ENCODE peak calls at places on chromosomes 6 and 20, in nine cellular contexts. O is cardiac fibroblast, S is GM12864, R is foreskin fibroblast, X is dorsolateral prefrontal cortex, G is GM06990, Q is fibroblast of lung, T is heart right ventricle, F is thoracic aorta. I is an unnamed sample.
A peak's percentile ranks its signal among the peaks of the same experiment; 100 is the strongest.

GRCh38 chr6:149098700-149099276 is 218.7 kb upstream of the TAB2 start:
- DNase-seq in O (no peak), S (no peak), R (no peak), X (no peak), G (no peak), Q (no peak), T (no peak), F (no peak), I (no peak)

GRCh38 chr20:62819494-62820174 is 2.8 kb downstream of the COL9A3 start:
- DNase-seq in O (peak; percentile 63), S (no peak), R (peak; percentile 86), X (no peak), G (no peak), Q (peak; percentile 36), T (no peak), F (no peak), I (peak; percentile 56)

GRCh38 chr20:36314734-36315544 is 8.8 kb downstream of the DLGAP4 start:
- DNase-seq in O (no peak), S (no peak), R (no peak), X (no peak), G (no peak), Q (no peak), T (no peak), F (no peak), I (no peak)

GRCh38 chr6:37862992-37863391 is 43.5 kb downstream of the ZFAND3 start:
- DNase-seq in O (no peak), S (no peak), R (peak; percentile 49), X (no peak), G (no peak), Q (peak; percentile 77), T (no peak), F (no peak), I (peak; percentile 25)

GRCh38 chr20:50034567-50035170 is 51.9 kb downstream of the SNAI1 start:
- DNase-seq in O (peak; percentile 74), S (no peak), R (peak; percentile 56), X (no peak), G (no peak), Q (peak; percentile 73), T (peak; percentile 44), F (peak; percentile 59), I (peak; percentile 58)

GRCh38 chr6:110703906-110704594 is 111.2 kb downstream of the CDK19 start:
- DNase-seq in O (peak; percentile 19), S (no peak), R (peak; percentile 84), X (no peak), G (no peak), Q (no peak), T (no peak), F (no peak), I (peak; percentile 40)

GRCh38 chr6:157531986-157532365 is 151.0 kb downstream of the ZDHHC14 start:
- DNase-seq in O (no peak), S (no peak), R (no peak), X (no peak), G (no peak), Q (no peak), T (no peak), F (no peak), I (no peak)

GRCh38 chr6:9921366-9921765 is 493.5 kb downstream of the TFAP2A start:
- DNase-seq in O (no peak), S (no peak), R (peak; percentile 28), X (no peak), G (no peak), Q (no peak), T (no peak), F (no peak), I (no peak)

GRCh38 chr6:159467473-159468041 is 225.5 kb downstream of the SOD2 start:
- DNase-seq in O (no peak), S (peak; percentile 57), R (no peak), X (no peak), G (peak; percentile 57), Q (peak; percentile 13), T (no peak), F (no peak), I (no peak)

GRCh38 chr6:75217203-75217602 is 11.3 kb upstream of the COL12A1 start:
- DNase-seq in O (peak; percentile 76), S (no peak), R (peak; percentile 74), X (no peak), G (no peak), Q (peak; percentile 63), T (peak; percentile 47), F (no peak), I (peak; percentile 79)

GRCh38 chr6:165183071-165183470 is 126.3 kb downstream of the C6orf118 start:
- DNase-seq in O (no peak), S (no peak), R (peak; percentile 0), X (no peak), G (no peak), Q (no peak), T (no peak), F (no peak), I (no peak)

GRCh38 chr6:128064540-128064895 is 163.7 kb upstream of the THEMIS start:
- DNase-seq in O (no peak), S (no peak), R (no peak), X (no peak), G (no peak), Q (no peak), T (no peak), F (no peak), I (no peak)

GRCh38 chr6:22042713-22043112 is 254.1 kb downstream of the PRL start:
- DNase-seq in O (peak; percentile 42), S (no peak), R (no peak), X (no peak), G (no peak), Q (peak; percentile 33), T (peak; percentile 26), F (no peak), I (no peak)

GRCh38 chr6:40710626-40711354 is 123.6 kb upstream of the LRFN2 start:
- DNase-seq in O (no peak), S (no peak), R (no peak), X (no peak), G (peak; percentile 3), Q (no peak), T (peak; percentile 12), F (no peak), I (no peak)

GRCh38 chr6:14423330-14423729 is 305.8 kb downstream of the CD83 start:
- DNase-seq in O (peak; percentile 51), S (no peak), R (no peak), X (no peak), G (no peak), Q (no peak), T (peak; percentile 75), F (no peak), I (peak; percentile 29)

GRCh38 chr20:15619341-15619740 is 953.9 kb downstream of the KIF16B start:
- DNase-seq in O (no peak), S (no peak), R (no peak), X (no peak), G (no peak), Q (no peak), T (no peak), F (no peak), I (no peak)

GRCh38 chr6:34319471-34319885 is 70.7 kb upstream of the SMIM29 start:
- DNase-seq in O (no peak), S (no peak), R (no peak), X (no peak), G (no peak), Q (no peak), T (no peak), F (no peak), I (no peak)

GRCh38 chr20:40689943-40690835 is 1.2 kb upstream of the MAFB start:
- DNase-seq in O (peak; percentile 94), S (peak; percentile 27), R (peak; percentile 94), X (peak; percentile 86), G (peak; percentile 83), Q (peak; percentile 81), T (peak; percentile 90), F (peak; percentile 60), I (peak; percentile 91)

DNA sequence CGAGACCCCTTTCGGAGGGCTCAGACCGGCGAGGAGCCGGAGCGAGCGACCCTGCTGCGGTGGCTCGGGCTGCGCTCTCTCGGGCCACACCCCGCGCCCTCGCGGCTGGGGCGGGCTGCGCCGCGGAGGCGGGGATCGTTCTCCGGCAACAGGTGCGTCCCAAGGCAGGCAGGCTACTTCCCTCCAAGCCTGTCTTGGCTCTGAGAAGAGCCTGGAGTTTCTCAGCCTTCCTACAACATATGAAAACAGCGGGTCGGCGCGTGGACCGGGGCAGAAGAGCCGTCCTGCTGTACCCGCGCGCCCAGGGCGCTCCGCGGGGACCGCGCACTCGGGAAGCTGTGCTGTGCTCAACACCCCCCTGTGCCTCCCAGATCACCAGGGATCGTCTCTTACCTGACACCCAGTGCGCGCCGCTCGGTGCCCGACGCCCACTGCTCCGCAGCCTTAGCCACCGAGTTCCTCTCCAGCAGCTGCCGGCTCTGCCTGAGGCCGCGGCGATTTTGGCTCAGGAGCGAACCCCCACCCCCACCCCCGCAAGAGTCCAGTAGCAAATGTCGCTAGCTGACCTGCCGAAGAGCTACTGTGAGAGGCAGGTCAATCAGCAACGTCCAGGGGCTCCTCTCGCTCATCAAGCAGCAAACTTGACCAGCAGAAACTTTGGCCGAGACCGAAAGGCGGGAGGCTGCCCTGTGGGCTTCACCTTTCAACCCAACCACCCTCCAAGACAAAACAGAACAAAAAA is 3.7 kb upstream of the OLIG3 start:
- DNase-seq in O (no peak), S (no peak), R (peak; percentile 15), X (no peak), G (no peak), Q (no peak), T (no peak), F (no peak), I (no peak)
- H3K4me3 ChIP-seq in O (no peak overlapping the region), S (no peak overlapping the region), R (no peak overlapping the region), X (no peak overlapping the region), G (no peak overlapping the region), Q (no peak overlapping the region), T (no peak overlapping the region), F (peak overlapping the region; percentile 35), I (no peak overlapping the region)

DNA sequence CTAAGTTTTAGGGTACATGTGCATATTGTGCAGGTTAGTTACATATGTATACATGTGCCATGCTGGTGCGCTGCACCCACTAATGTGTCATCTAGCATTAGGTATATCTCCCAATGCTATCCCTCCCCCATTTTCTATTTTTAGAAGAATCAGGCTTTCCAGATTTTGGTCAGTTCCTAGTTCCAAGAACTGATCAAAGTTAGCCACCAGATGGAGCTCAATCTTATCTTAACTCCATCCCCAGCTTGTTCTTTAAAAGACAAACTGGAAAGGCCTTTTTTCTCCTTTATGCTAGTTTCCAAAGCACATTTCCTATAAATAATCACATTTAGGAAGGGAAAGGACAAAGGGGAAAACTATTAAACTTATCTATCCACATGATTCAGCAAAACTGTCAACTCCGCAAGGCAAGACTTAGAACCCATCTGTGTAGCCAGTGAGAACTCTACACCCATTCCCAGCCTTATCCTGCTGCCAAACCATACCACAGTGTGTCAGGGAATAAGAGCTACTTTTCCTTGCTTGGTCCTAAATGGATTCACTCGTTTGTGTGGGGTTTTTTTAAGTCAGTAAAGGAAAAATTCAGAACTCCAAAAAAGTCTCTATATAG is 22.8 kb upstream of the KHDC1 start:
- DNase-seq in O (peak; percentile 77), S (no peak), R (peak; percentile 78), X (no peak), G (no peak), Q (peak; percentile 62), T (no peak), F (no peak), I (peak; percentile 77)
- TF ChIP-seq CTCF in O (peak; percentile 47), S (peak; percentile 22), R (peak; percentile 52), X (peak; percentile 53), G (peak; percentile 25), Q (peak; percentile 55), T (peak; percentile 17), F (peak; percentile 51), I (peak; percentile 59)

GRCh38 chr6:135113855-135114254 is 59.2 kb upstream of the HBS1L start:
- DNase-seq in O (no peak), S (no peak), R (no peak), X (no peak), G (no peak), Q (no peak), T (no peak), F (no peak), I (no peak)
- H3K4me3 ChIP-seq in O (no peak overlapping the region), S (no peak overlapping the region), R (no peak overlapping the region), X (no peak overlapping the region), G (no peak overlapping the region), Q (no peak overlapping the region), T (no peak overlapping the region), F (no peak overlapping the region), I (no peak overlapping the region)

GRCh38 chr6:146526192-146526591 is 17.4 kb upstream of the RAB32 start:
- DNase-seq in O (peak; percentile 38), S (no peak), R (peak; percentile 45), X (no peak), G (no peak), Q (peak; percentile 6), T (no peak), F (no peak), I (peak; percentile 56)
- TF ChIP-seq CTCF in O (peak; percentile 39), S (no peak), R (peak; percentile 29), X (no peak), G (no peak), Q (peak; percentile 35), T (no peak), F (no peak), I (peak; percentile 50)